ENCODE peak calls at places on chromosomes 2 and 18, in six cellular contexts. R is HepG2, Y is GM12892, H is K562, A is H1, U is GM12878. M is an unnamed sample.

GRCh38 chr2:187618813-187619212 is 64.6 kb upstream of the TFPI start:
- DNase-seq in R (no peak), Y (no peak), H (no peak), A (no peak), U (no peak), M (no peak)

GRCh38 chr2:189267491-189267890 is 87.9 kb upstream of the COL5A2 start:
- DNase-seq in R (no peak), Y (no peak), H (no peak), A (no peak), U (no peak), M (no peak)

GRCh38 chr2:103959174-103960125 is 894.5 kb upstream of the POU3F3 start:
- DNase-seq in R (peak), Y (no peak), H (peak), A (peak), U (no peak), M (no peak)

GRCh38 chr2:181058378-181059269 is 78.2 kb downstream of the UBE2E3 start:
- DNase-seq in R (peak), Y (no peak), H (peak), A (no peak), U (peak), M (no peak)

GRCh38 chr2:109348190-109348589 is 219.2 kb downstream of the SH3RF3 start:
- DNase-seq in R (no peak), Y (no peak), H (no peak), A (no peak), U (no peak), M (no peak)

GRCh38 chr2:240440704-240441320 is 5.3 kb downstream of the GPC1 start:
- DNase-seq in R (no peak), Y (no peak), H (no peak), A (peak), U (no peak), M (no peak)

GRCh38 chr2:122710049-122710448 is 954.6 kb downstream of the TSN start:
- DNase-seq in R (peak), Y (no peak), H (no peak), A (no peak), U (no peak), M (no peak)

GRCh38 chr18:10023853-10024638 is 110.2 kb downstream of the VAPA start:
- DNase-seq in R (no peak), Y (no peak), H (no peak), A (no peak), U (no peak), M (no peak)

GRCh38 chr18:22342625-22343024 is 75.1 kb downstream of the CTAGE1 start:
- DNase-seq in R (no peak), Y (no peak), H (peak), A (no peak), U (no peak), M (no peak)

GRCh38 chr2:126752876-126753275 is 96.9 kb downstream of the GYPC start:
- DNase-seq in R (no peak), Y (no peak), H (no peak), A (peak), U (no peak), M (no peak)

GRCh38 chr2:240254337-240255164 is 114.1 kb upstream of the OTOS start:
- DNase-seq in R (no peak), Y (no peak), H (no peak), A (no peak), U (no peak), M (no peak)

GRCh38 chr2:49129034-49129433 is 25.3 kb downstream of the FSHR start:
- DNase-seq in R (no peak), Y (no peak), H (no peak), A (no peak), U (peak), M (no peak)

GRCh38 chr18:49949991-49950395 is 136.7 kb upstream of the ACAA2 start:
- DNase-seq in R (no peak), Y (no peak), H (no peak), A (no peak), U (no peak), M (no peak)

GRCh38 chr2:157696036-157696435 is 67.4 kb upstream of the ACVR1C start:
- DNase-seq in R (no peak), Y (no peak), H (no peak), A (no peak), U (no peak), M (no peak)

GRCh38 chr2:128548461-128548891 is 229.8 kb upstream of the HS6ST1 start:
- DNase-seq in R (no peak), Y (no peak), H (no peak), A (no peak), U (no peak), M (no peak)

GRCh38 chr18:11872479-11873136 is 21.4 kb downstream of the CHMP1B start:
- DNase-seq in R (peak), Y (no peak), H (peak), A (no peak), U (no peak), M (no peak)

GRCh38 chr2:176174850-176175728 is 13.4 kb upstream of the HOXD1 start:
- DNase-seq in R (no peak), Y (no peak), H (peak), A (peak), U (no peak), M (no peak)

GRCh38 chr2:142754182-142754581 is 123.3 kb upstream of the KYNU start:
- DNase-seq in R (no peak), Y (no peak), H (no peak), A (no peak), U (no peak), M (no peak)

GRCh38 chr18:27887287-27887686 is 289.6 kb downstream of the CDH2 start:
- DNase-seq in R (no peak), Y (no peak), H (no peak), A (no peak), U (no peak), M (no peak)

GRCh38 chr18:80193701-80194100 is 53.6 kb downstream of the PARD6G start:
- DNase-seq in R (no peak), Y (no peak), H (no peak), A (peak), U (no peak), M (no peak)

GRCh38 chr2:58865436-58865835 is 624.3 kb upstream of the FANCL start:
- DNase-seq in R (no peak), Y (no peak), H (no peak), A (no peak), U (peak), M (no peak)

GRCh38 chr18:8996771-8997432 is 105.6 kb upstream of the NDUFV2 start:
- DNase-seq in R (no peak), Y (no peak), H (no peak), A (no peak), U (no peak), M (no peak)

GRCh38 chr18:9289698-9290097 is 44.9 kb upstream of the TWSG1 start:
- DNase-seq in R (no peak), Y (no peak), H (no peak), A (no peak), U (no peak), M (no peak)

GRCh38 chr2:168346725-168347477 is 99.5 kb upstream of the STK39 start:
- DNase-seq in R (peak), Y (peak), H (peak), A (peak), U (peak), M (peak)

GRCh38 chr18:62643181-62643580 is 72.2 kb upstream of the PHLPP1 start:
- DNase-seq in R (no peak), Y (no peak), H (no peak), A (no peak), U (no peak), M (no peak)

GRCh38 chr2:25361261-25362048 is 19.7 kb upstream of the DNMT3A start:
- DNase-seq in R (no peak), Y (no peak), H (no peak), A (no peak), U (no peak), M (no peak)

GRCh38 chr2:208311321-208311720 is 45.3 kb downstream of the PIKFYVE start:
- DNase-seq in R (no peak), Y (no peak), H (no peak), A (no peak), U (no peak), M (no peak)

GRCh38 chr2:122063716-122064115 is 308.3 kb downstream of the TSN start:
- DNase-seq in R (no peak), Y (no peak), H (no peak), A (no peak), U (no peak), M (no peak)

GRCh38 chr2:21781962-21782361 is 658.2 kb downstream of the TDRD15 start:
- DNase-seq in R (no peak), Y (no peak), H (no peak), A (no peak), U (no peak), M (no peak)

GRCh38 chr2:208136695-208137094 is 7.1 kb upstream of the CRYGC start:
- DNase-seq in R (no peak), Y (no peak), H (no peak), A (no peak), U (no peak), M (no peak)

GRCh38 chr2:169867579-169867978 is 40.3 kb downstream of the UBR3 start:
- DNase-seq in R (no peak), Y (no peak), H (no peak), A (no peak), U (no peak), M (no peak)

GRCh38 chr2:225233234-225233633 is 166.3 kb upstream of the NYAP2 start:
- DNase-seq in R (no peak), Y (no peak), H (peak), A (no peak), U (no peak), M (no peak)

GRCh38 chr2:27356056-27356381 is 545 bp downstream of the GTF3C2 start:
- DNase-seq in R (peak), Y (no peak), H (peak), A (peak), U (no peak), M (no peak)

GRCh38 chr2:3595409-3595808 is 497 bp downstream of the COLEC11 start:
- DNase-seq in R (no peak), Y (no peak), H (no peak), A (no peak), U (no peak), M (no peak)

GRCh38 chr18:52288403-52289004 is 51.5 kb upstream of the DCC start:
- DNase-seq in R (peak), Y (peak), H (peak), A (peak), U (no peak), M (peak)

GRCh38 chr2:128756372-128756730 is 437.7 kb upstream of the HS6ST1 start:
- DNase-seq in R (no peak), Y (no peak), H (no peak), A (no peak), U (no peak), M (no peak)

GRCh38 chr2:169877406-169877805 is 50.2 kb downstream of the UBR3 start:
- DNase-seq in R (peak), Y (no peak), H (peak), A (no peak), U (no peak), M (no peak)

GRCh38 chr2:98463988-98464771 is 19.5 kb downstream of the INPP4A start:
- DNase-seq in R (no peak), Y (no peak), H (peak), A (no peak), U (no peak), M (no peak)

GRCh38 chr2:237178396-237178795 is 92.7 kb downstream of the COPS8 start:
- DNase-seq in R (no peak), Y (no peak), H (no peak), A (no peak), U (no peak), M (no peak)
- TF ChIP-seq TAF1 in R (no peak), Y (no peak), H (no peak), A (no peak), U (no peak), M (no peak)

DNA sequence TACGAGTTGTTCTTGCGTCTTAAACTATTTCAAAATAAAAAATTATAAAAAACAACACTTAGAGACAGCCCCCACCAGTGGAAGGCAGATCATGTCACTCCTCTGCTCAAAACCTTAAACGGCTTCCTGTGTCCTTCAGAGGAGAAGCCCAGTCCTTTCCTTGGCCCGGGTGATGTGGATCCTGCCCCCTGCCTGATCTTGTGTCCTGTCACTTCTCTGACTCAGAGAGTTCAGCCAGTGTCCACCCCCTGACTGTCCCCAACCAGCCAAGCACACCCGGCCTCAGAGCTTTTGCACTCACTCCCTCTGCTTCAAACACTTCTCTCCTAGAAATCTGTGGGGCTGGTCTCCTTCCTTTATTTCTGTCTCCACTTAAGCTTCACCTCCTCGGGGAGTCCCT is 35.4 kb downstream of the TOGARAM2 start:
- DNase-seq in R (no peak), Y (no peak), H (no peak), A (no peak), U (no peak), M (no peak)
- TF ChIP-seq POLR2A in R (no peak), Y (no peak), H (no peak), A (no peak), U (no peak), M (no peak)

GRCh38 chr2:185475868-185476267 is 262.7 kb upstream of the FSIP2 start:
- DNase-seq in R (no peak), Y (no peak), H (no peak), A (no peak), U (no peak), M (no peak)
- TF ChIP-seq TAF1 in R (no peak), Y (no peak), H (no peak), A (no peak), U (no peak), M (no peak)

DNA sequence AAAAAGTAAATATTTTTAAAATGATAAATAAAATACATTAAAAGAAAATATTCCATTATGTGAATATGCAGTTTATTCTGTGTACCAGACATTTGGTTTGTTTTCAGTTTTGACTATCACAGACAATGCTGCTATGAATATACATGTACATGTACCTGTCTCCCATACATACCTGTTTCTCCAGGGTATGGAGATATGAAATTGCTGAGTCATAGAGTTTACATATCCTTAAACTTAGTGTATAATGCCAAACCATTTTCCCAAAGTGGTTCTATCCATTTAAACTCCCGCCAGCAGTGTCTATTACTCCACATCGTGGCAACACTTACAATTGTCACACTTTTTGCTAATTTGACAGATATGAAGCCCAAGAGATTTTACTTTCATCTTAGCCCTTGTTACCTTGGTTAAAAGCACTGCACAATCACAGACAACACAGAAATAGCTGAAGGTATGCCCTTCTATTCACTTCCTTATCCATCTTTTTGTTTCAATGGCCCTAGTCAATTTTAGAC is 56.3 kb downstream of the ZNF521 start:
- DNase-seq in R (no peak), Y (no peak), H (no peak), A (no peak), U (no peak), M (no peak)
- TF ChIP-seq POLR2A in R (no peak), Y (no peak), H (no peak), A (no peak), U (no peak), M (no peak)

GRCh38 chr2:178496049-178496448 is 15.8 kb downstream of the PLEKHA3 start:
- DNase-seq in R (no peak), Y (no peak), H (no peak), A (no peak), U (no peak), M (no peak)
- TF ChIP-seq TAF1 in R (no peak), Y (no peak), H (no peak), A (no peak), U (no peak), M (no peak)

GRCh38 chr2:224025874-224026273 is 13.2 kb downstream of the SERPINE2 start:
- DNase-seq in R (no peak), Y (no peak), H (peak), A (no peak), U (peak), M (no peak)
- TF ChIP-seq POLR2A in R (no peak), Y (no peak), H (no peak), A (no peak), U (no peak), M (no peak)

DNA sequence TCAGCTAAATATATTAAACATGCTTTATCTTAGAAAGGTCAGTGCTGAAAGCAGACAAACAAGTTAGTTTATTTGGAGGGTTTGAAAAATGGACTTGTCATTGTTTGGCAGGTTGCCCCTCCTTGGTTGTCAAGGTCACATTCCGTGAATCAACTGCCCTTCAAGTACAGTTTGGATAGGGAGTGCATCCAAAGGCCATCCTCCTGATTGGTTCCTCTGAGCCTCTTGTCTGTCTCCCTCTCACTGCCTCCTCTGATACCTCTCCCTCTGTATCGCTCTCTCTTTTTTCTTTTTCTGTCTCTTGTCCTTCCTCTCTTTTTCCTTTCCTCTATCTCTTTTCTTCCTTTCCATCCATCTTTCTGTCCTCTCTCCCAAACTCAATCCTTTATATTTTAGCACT is 5.4 kb downstream of the ITGAV start:
- DNase-seq in R (peak), Y (no peak), H (peak), A (no peak), U (no peak), M (no peak)
- TF ChIP-seq TAF1 in R (no peak), Y (no peak), H (no peak), A (no peak), U (no peak), M (no peak)

GRCh38 chr2:74985983-74986382 is 27.5 kb downstream of the POLE4 start:
- DNase-seq in R (no peak), Y (no peak), H (no peak), A (no peak), U (no peak), M (no peak)

DNA sequence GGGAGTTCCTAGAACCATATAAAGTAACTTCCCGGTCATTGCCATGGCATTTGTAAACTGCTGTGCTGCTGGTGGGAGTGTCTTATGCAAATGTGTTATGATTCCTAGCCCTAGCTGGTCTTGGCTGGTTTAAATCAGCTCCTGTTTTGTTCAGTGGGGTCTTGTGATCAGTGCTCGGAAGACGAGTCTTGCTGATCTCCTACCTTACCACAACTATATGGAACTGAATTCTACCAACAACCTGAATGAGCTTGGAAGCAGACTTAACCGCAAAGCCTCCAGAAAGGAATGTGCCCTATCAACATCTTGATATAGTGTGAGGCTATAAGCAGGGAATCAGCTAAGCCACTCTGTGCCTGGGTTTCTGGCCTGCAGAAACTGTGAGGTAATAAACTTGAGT is 33.5 kb downstream of the POLE4 start:
- DNase-seq in R (no peak), Y (no peak), H (peak), A (no peak), U (no peak), M (no peak)
- TF ChIP-seq POLR2A in R (no peak), Y (no peak), H (no peak), A (peak), U (no peak), M (no peak)

DNA sequence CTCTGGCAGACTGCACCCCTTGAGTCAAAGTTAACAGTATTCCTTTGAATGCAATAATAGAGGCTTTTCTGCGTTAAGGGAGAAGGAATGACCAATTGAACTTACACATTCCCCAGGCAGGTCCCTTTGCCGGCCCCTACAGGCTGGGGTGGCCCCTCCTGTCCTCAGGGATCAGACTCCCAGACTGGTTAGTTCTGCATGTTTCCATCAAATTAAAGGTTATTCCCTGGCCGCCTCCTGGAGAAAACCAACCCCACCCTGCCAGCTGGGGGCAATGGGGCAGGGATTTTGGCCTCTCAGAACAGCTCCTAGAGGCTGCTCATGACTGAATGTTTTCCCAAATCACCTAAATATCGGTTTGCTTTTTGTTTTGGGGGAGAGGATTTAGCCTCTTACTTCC is 199.6 kb downstream of the MGAT5 start:
- DNase-seq in R (no peak), Y (no peak), H (no peak), A (no peak), U (no peak), M (no peak)
- TF ChIP-seq TAF1 in R (no peak), Y (no peak), H (no peak), A (no peak), U (no peak), M (no peak)

GRCh38 chr2:73926493-73927327 is at the start of gene DGUOK:
- DNase-seq in R (peak), Y (peak), H (peak), A (peak), U (peak), M (peak)
- TF ChIP-seq POLR2A in R (peak), Y (peak), H (peak), A (peak), U (peak), M (peak)